ENCODE peak calls at places on chromosome 1, in six cellular contexts. Y is midbrain, U is left lung, E is ELR, M is H1, T is K562. S is an unnamed sample.

GRCh38 chr1:223860051-223860559 is 14.4 kb upstream of the TP53BP2 start:
- DNase-seq in Y (no peak), U (no peak), E (no peak), M (no peak), T (no peak), S (no peak)

GRCh38 chr1:70499695-70500094 is 88.6 kb downstream of the CTH start:
- DNase-seq in Y (no peak), U (no peak), E (peak; percentile 52), M (no peak), T (no peak), S (no peak)

GRCh38 chr1:43074244-43074643 is 97.8 kb downstream of the EBNA1BP2 start:
- DNase-seq in Y (no peak), U (no peak), E (peak; percentile 25), M (peak; percentile 44), T (peak; percentile 38), S (no peak)

GRCh38 chr1:217747156-217747769 is 116.1 kb downstream of the SPATA17 start:
- DNase-seq in Y (peak; percentile 2), U (no peak), E (peak; percentile 58), M (no peak), T (peak; percentile 10), S (peak; percentile 50)

GRCh38 chr1:27403065-27403726 is 10.8 kb downstream of the GPR3 start:
- DNase-seq in Y (peak; percentile 26), U (peak; percentile 79), E (peak; percentile 57), M (peak; percentile 71), T (peak; percentile 44), S (no peak)

GRCh38 chr1:13548281-13548680 is 34.5 kb upstream of the LRRC38 start:
- DNase-seq in Y (no peak), U (no peak), E (no peak), M (no peak), T (no peak), S (no peak)

GRCh38 chr1:220810179-220810653 is 23.5 kb downstream of the MTARC1 start:
- DNase-seq in Y (peak; percentile 54), U (peak; percentile 92), E (peak; percentile 85), M (peak; percentile 84), T (peak; percentile 82), S (peak; percentile 23)

GRCh38 chr1:233281711-233282581 is 13.6 kb downstream of the PCNX2 start:
- DNase-seq in Y (no peak), U (no peak), E (no peak), M (no peak), T (no peak), S (no peak)

GRCh38 chr1:54272134-54272533 is 72.2 kb downstream of the MRPL37 start:
- DNase-seq in Y (no peak), U (peak; percentile 15), E (no peak), M (no peak), T (no peak), S (no peak)

GRCh38 chr1:219465247-219466093 is 147.4 kb downstream of the ZC3H11B start:
- DNase-seq in Y (no peak), U (no peak), E (peak; percentile 14), M (no peak), T (no peak), S (no peak)